ENCODE peak calls at places on chromosomes 6 and 20, in five cellular contexts. One of them, this sample, is unnamed.

GRCh38 chr6:9890469-9890868 is 524.4 kb downstream of the TFAP2A start:
- DNase-seq in activated CD8-positive, alpha-beta T cell treated with anti-CD3 and anti-CD28 coated beads, Interleukin-2, amount 10 ng/mL, durations not matched to agents 7 days and 5 days: no peak
- DNase-seq in NCI-H774: no peak
- DNase-seq in hypothalamus: no peak
- DNase-seq in SHP77: no peak
- DNase-seq in this sample: no peak

GRCh38 chr20:48298851-48299484 is 513.7 kb upstream of the SULF2 start:
- DNase-seq in activated CD8-positive, alpha-beta T cell treated with anti-CD3 and anti-CD28 coated beads, Interleukin-2, amount 10 ng/mL, durations not matched to agents 7 days and 5 days: no peak
- DNase-seq in NCI-H774: no peak
- DNase-seq in hypothalamus: no peak
- DNase-seq in SHP77: no peak
- DNase-seq in this sample: peak

GRCh38 chr6:163100259-163100658 is 314.3 kb upstream of the QKI start:
- DNase-seq in activated CD8-positive, alpha-beta T cell treated with anti-CD3 and anti-CD28 coated beads, Interleukin-2, amount 10 ng/mL, durations not matched to agents 7 days and 5 days: no peak
- DNase-seq in NCI-H774: no peak
- DNase-seq in hypothalamus: no peak
- DNase-seq in SHP77: no peak
- DNase-seq in this sample: no peak

GRCh38 chr20:41894255-41894963 is 276.2 kb upstream of the CHD6 start:
- DNase-seq in activated CD8-positive, alpha-beta T cell treated with anti-CD3 and anti-CD28 coated beads, Interleukin-2, amount 10 ng/mL, durations not matched to agents 7 days and 5 days: no peak
- DNase-seq in NCI-H774: no peak
- DNase-seq in hypothalamus: no peak
- DNase-seq in SHP77: no peak
- DNase-seq in this sample: no peak

GRCh38 chr20:49188101-49188784 is at the start of gene STAU1:
- DNase-seq in activated CD8-positive, alpha-beta T cell treated with anti-CD3 and anti-CD28 coated beads, Interleukin-2, amount 10 ng/mL, durations not matched to agents 7 days and 5 days: peak
- DNase-seq in NCI-H774: peak
- DNase-seq in hypothalamus: peak
- DNase-seq in SHP77: peak
- DNase-seq in this sample: peak

GRCh38 chr6:145069966-145070365 is 665.4 kb downstream of the EPM2A start:
- DNase-seq in activated CD8-positive, alpha-beta T cell treated with anti-CD3 and anti-CD28 coated beads, Interleukin-2, amount 10 ng/mL, durations not matched to agents 7 days and 5 days: no peak
- DNase-seq in NCI-H774: no peak
- DNase-seq in hypothalamus: no peak
- DNase-seq in SHP77: no peak
- DNase-seq in this sample: no peak

GRCh38 chr6:33837971-33838665 is 34.3 kb upstream of the MLN start:
- DNase-seq in activated CD8-positive, alpha-beta T cell treated with anti-CD3 and anti-CD28 coated beads, Interleukin-2, amount 10 ng/mL, durations not matched to agents 7 days and 5 days: no peak
- DNase-seq in NCI-H774: no peak
- DNase-seq in hypothalamus: no peak
- DNase-seq in SHP77: peak
- DNase-seq in this sample: peak

GRCh38 chr6:113596907-113597583 is 260.1 kb upstream of the MARCKS start:
- DNase-seq in activated CD8-positive, alpha-beta T cell treated with anti-CD3 and anti-CD28 coated beads, Interleukin-2, amount 10 ng/mL, durations not matched to agents 7 days and 5 days: no peak
- DNase-seq in NCI-H774: peak
- DNase-seq in hypothalamus: no peak
- DNase-seq in SHP77: peak
- DNase-seq in this sample: peak

GRCh38 chr20:39985276-39985675 is 703.8 kb downstream of the MAFB start:
- DNase-seq in activated CD8-positive, alpha-beta T cell treated with anti-CD3 and anti-CD28 coated beads, Interleukin-2, amount 10 ng/mL, durations not matched to agents 7 days and 5 days: no peak
- DNase-seq in NCI-H774: no peak
- DNase-seq in hypothalamus: no peak
- DNase-seq in SHP77: no peak
- DNase-seq in this sample: no peak

GRCh38 chr20:33880396-33880795 is 69.2 kb downstream of the CHMP4B start:
- DNase-seq in activated CD8-positive, alpha-beta T cell treated with anti-CD3 and anti-CD28 coated beads, Interleukin-2, amount 10 ng/mL, durations not matched to agents 7 days and 5 days: no peak
- DNase-seq in NCI-H774: no peak
- DNase-seq in hypothalamus: no peak
- DNase-seq in SHP77: no peak
- DNase-seq in this sample: no peak

This sample was measured in DMS 273 treated with DMSO at 0.1 percent for 48 hours.